ENCODE peak calls at places on chromosomes 7 and 10, in seven cellular contexts. One of them, this sample, is unnamed.

GRCh38 chr7:4820405-4820967 is 41.3 kb downstream of the PAPOLB start:
- DNase-seq in OCI-LY7: no peak
- DNase-seq in HepG2: no peak
- DNase-seq in hepatocyte: no peak
- DNase-seq in PC-3: no peak
- DNase-seq in SK-N-SH: peak; percentile 47
- DNase-seq in GM23338: no peak
- DNase-seq in this sample: no peak

GRCh38 chr10:113557389-113558321 is 4.8 kb downstream of the HABP2 start:
- DNase-seq in hepatocyte: no peak
- DNase-seq in OCI-LY7: no peak
- DNase-seq in HepG2: no peak
- DNase-seq in SK-N-SH: peak; percentile 60
- DNase-seq in GM23338: peak; percentile 61
- DNase-seq in PC-3: no peak
- DNase-seq in this sample: no peak

GRCh38 chr10:14036233-14036632 is 294.5 kb downstream of the FRMD4A start:
- DNase-seq in PC-3: no peak
- DNase-seq in hepatocyte: no peak
- DNase-seq in SK-N-SH: no peak
- DNase-seq in GM23338: no peak
- DNase-seq in HepG2: no peak
- DNase-seq in OCI-LY7: no peak
- DNase-seq in this sample: no peak

GRCh38 chr7:104548861-104549260 is 220.5 kb downstream of the LHFPL3 start:
- DNase-seq in HepG2: no peak
- DNase-seq in GM23338: peak; percentile 50
- DNase-seq in PC-3: peak; percentile 12
- DNase-seq in SK-N-SH: no peak
- DNase-seq in OCI-LY7: peak; percentile 11
- DNase-seq in hepatocyte: peak; percentile 8
- DNase-seq in this sample: no peak

GRCh38 chr10:6722616-6723004 is 142.5 kb upstream of the PRKCQ start:
- DNase-seq in hepatocyte: no peak
- DNase-seq in SK-N-SH: no peak
- DNase-seq in HepG2: no peak
- DNase-seq in PC-3: no peak
- DNase-seq in OCI-LY7: no peak
- DNase-seq in GM23338: no peak
- DNase-seq in this sample: peak; percentile 68

GRCh38 chr7:44305564-44306507 is 19.6 kb downstream of the CAMK2B start:
- DNase-seq in OCI-LY7: no peak
- DNase-seq in SK-N-SH: no peak
- DNase-seq in PC-3: no peak
- DNase-seq in HepG2: no peak
- DNase-seq in GM23338: no peak
- DNase-seq in hepatocyte: peak; percentile 1
- DNase-seq in this sample: no peak

GRCh38 chr7:1388936-1389335 is 70.3 kb downstream of the MICALL2 start:
- DNase-seq in GM23338: no peak
- DNase-seq in PC-3: no peak
- DNase-seq in hepatocyte: no peak
- DNase-seq in OCI-LY7: no peak
- DNase-seq in HepG2: no peak
- DNase-seq in SK-N-SH: peak; percentile 53
- DNase-seq in this sample: no peak

GRCh38 chr7:67593807-67594206 is 597.2 kb downstream of the TYW1 start:
- DNase-seq in OCI-LY7: no peak
- DNase-seq in PC-3: no peak
- DNase-seq in SK-N-SH: no peak
- DNase-seq in HepG2: no peak
- DNase-seq in hepatocyte: no peak
- DNase-seq in GM23338: no peak
- DNase-seq in this sample: no peak

GRCh38 chr10:13758302-13758701 is 171.5 kb downstream of the PRPF18 start:
- DNase-seq in HepG2: no peak
- DNase-seq in OCI-LY7: no peak
- DNase-seq in SK-N-SH: peak; percentile 33
- DNase-seq in PC-3: no peak
- DNase-seq in hepatocyte: peak; percentile 34
- DNase-seq in GM23338: peak; percentile 44
- DNase-seq in this sample: peak; percentile 32

GRCh38 chr10:74991435-74991834 is 120.0 kb upstream of the SAMD8 start:
- DNase-seq in GM23338: peak; percentile 74
- DNase-seq in HepG2: peak; percentile 60
- DNase-seq in PC-3: peak; percentile 97
- DNase-seq in OCI-LY7: peak; percentile 52
- DNase-seq in hepatocyte: peak; percentile 30
- DNase-seq in SK-N-SH: peak; percentile 17
- DNase-seq in this sample: peak; percentile 45

GRCh38 chr10:79069325-79070090 is 742 bp downstream of the ZMIZ1 start:
- DNase-seq in HepG2: no peak
- DNase-seq in hepatocyte: peak; percentile 72
- DNase-seq in OCI-LY7: peak; percentile 44
- DNase-seq in SK-N-SH: peak; percentile 73
- DNase-seq in GM23338: peak; percentile 44
- DNase-seq in PC-3: peak; percentile 83
- DNase-seq in this sample: peak; percentile 75

GRCh38 chr7:148773344-148773743 is 74.6 kb downstream of the CUL1 start:
- DNase-seq in HepG2: no peak
- DNase-seq in hepatocyte: no peak
- DNase-seq in SK-N-SH: no peak
- DNase-seq in PC-3: no peak
- DNase-seq in GM23338: no peak
- DNase-seq in OCI-LY7: no peak
- DNase-seq in this sample: no peak

GRCh38 chr10:78515037-78515872 is 481.6 kb downstream of the RPS24 start:
- DNase-seq in PC-3: peak; percentile 59
- DNase-seq in HepG2: no peak
- DNase-seq in GM23338: no peak
- DNase-seq in SK-N-SH: peak; percentile 51
- DNase-seq in hepatocyte: no peak
- DNase-seq in OCI-LY7: no peak
- DNase-seq in this sample: peak; percentile 52

GRCh38 chr10:20100157-20100556 is 283.9 kb downstream of the PLXDC2 start:
- DNase-seq in OCI-LY7: no peak
- DNase-seq in HepG2: no peak
- DNase-seq in hepatocyte: peak; percentile 29
- DNase-seq in GM23338: no peak
- DNase-seq in PC-3: no peak
- DNase-seq in SK-N-SH: peak; percentile 4
- DNase-seq in this sample: peak; percentile 12

GRCh38 chr10:47287365-47287802 is 12.6 kb upstream of the GDF10 start:
- DNase-seq in PC-3: peak; percentile 3
- DNase-seq in HepG2: no peak
- DNase-seq in SK-N-SH: peak; percentile 50
- DNase-seq in OCI-LY7: no peak
- DNase-seq in GM23338: no peak
- DNase-seq in hepatocyte: peak; percentile 25
- DNase-seq in this sample: no peak

GRCh38 chr7:19677201-19677600 is 31.6 kb downstream of the POLR1F start:
- DNase-seq in hepatocyte: no peak
- DNase-seq in OCI-LY7: no peak
- DNase-seq in HepG2: no peak
- DNase-seq in GM23338: no peak
- DNase-seq in PC-3: no peak
- DNase-seq in SK-N-SH: no peak
- DNase-seq in this sample: no peak

GRCh38 chr10:104299031-104299904 is 30.3 kb downstream of the GSTO2 start:
- DNase-seq in GM23338: no peak
- DNase-seq in hepatocyte: no peak
- DNase-seq in HepG2: no peak
- DNase-seq in SK-N-SH: peak; percentile 46
- DNase-seq in OCI-LY7: no peak
- DNase-seq in PC-3: no peak
- DNase-seq in this sample: peak; percentile 63

GRCh38 chr7:48101880-48102448 is 12.9 kb downstream of the UPP1 start:
- DNase-seq in SK-N-SH: no peak
- DNase-seq in OCI-LY7: no peak
- DNase-seq in GM23338: peak; percentile 63
- DNase-seq in HepG2: peak; percentile 29
- DNase-seq in PC-3: no peak
- DNase-seq in hepatocyte: no peak
- DNase-seq in this sample: no peak

GRCh38 chr7:107089627-107090026 is 45.1 kb downstream of the PRKAR2B start:
- DNase-seq in hepatocyte: no peak
- DNase-seq in HepG2: no peak
- DNase-seq in PC-3: no peak
- DNase-seq in OCI-LY7: no peak
- DNase-seq in SK-N-SH: no peak
- DNase-seq in GM23338: no peak
- DNase-seq in this sample: no peak

GRCh38 chr7:3722396-3722846 is 421.4 kb downstream of the SDK1 start:
- DNase-seq in SK-N-SH: peak; percentile 50
- DNase-seq in hepatocyte: peak; percentile 36
- DNase-seq in HepG2: peak; percentile 17
- DNase-seq in GM23338: peak; percentile 91
- DNase-seq in OCI-LY7: peak; percentile 35
- DNase-seq in PC-3: no peak
- DNase-seq in this sample: no peak

DNA sequence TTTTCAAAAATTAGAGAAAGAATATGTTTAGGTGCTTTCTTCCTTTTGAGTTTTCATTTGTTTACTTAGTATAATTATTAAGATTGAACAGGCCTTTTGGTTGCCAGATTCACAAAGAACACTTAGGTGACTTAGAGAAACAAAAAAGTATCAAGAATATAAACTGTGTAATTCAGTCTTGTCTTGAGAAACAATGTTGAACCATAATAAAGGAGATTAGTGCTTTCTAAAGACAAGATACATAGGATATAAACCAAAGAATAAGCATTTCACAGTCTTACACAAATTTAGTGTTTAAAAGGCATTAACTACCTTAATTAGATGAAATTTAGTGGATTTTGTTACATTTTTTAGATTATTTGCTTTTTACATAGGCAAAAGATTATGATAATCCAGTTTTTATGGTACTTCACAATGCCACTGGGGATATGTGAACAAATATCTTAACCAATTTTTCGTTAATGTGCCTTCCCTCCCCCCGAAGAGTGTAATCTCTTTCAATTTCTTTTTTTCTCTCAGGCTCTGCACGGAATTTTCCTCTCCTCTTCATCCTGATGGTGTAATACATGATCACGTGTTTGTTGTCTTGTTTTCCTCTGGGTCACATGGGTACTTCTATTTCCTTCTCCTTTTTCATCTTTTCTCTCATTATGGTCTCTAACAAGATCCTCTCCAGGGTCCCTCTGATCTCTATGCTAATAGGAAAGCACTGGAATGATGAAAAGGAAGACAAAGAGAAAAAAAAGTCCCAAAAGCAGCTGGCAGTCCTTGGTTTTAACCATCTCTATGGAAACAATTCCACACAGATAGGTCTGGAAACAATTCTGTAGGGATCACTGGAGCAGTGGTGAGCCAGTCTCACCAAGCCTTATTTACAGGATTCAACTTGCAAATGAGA is 3.7 kb upstream of the HNRNPH3 start:
- DNase-seq in HepG2: peak; percentile 57
- DNase-seq in SK-N-SH: peak; percentile 68
- DNase-seq in OCI-LY7: peak; percentile 64
- DNase-seq in hepatocyte: peak; percentile 63
- DNase-seq in PC-3: no peak
- DNase-seq in GM23338: peak; percentile 67
- DNase-seq in this sample: peak; percentile 90
- H2AFZ ChIP-seq in HepG2: peak overlapping the region; percentile 79
- H2AFZ ChIP-seq in SK-N-SH: peak overlapping the region; percentile 87
- H2AFZ ChIP-seq in OCI-LY7: peak overlapping the region; percentile 96
- H2AFZ ChIP-seq in hepatocyte: peak overlapping the region; percentile 57
- H2AFZ ChIP-seq in PC-3: peak overlapping the region; percentile 57
- H2AFZ ChIP-seq in GM23338: no peak overlapping the region
- H2AFZ ChIP-seq in this sample: peak overlapping the region; percentile 74

DNA sequence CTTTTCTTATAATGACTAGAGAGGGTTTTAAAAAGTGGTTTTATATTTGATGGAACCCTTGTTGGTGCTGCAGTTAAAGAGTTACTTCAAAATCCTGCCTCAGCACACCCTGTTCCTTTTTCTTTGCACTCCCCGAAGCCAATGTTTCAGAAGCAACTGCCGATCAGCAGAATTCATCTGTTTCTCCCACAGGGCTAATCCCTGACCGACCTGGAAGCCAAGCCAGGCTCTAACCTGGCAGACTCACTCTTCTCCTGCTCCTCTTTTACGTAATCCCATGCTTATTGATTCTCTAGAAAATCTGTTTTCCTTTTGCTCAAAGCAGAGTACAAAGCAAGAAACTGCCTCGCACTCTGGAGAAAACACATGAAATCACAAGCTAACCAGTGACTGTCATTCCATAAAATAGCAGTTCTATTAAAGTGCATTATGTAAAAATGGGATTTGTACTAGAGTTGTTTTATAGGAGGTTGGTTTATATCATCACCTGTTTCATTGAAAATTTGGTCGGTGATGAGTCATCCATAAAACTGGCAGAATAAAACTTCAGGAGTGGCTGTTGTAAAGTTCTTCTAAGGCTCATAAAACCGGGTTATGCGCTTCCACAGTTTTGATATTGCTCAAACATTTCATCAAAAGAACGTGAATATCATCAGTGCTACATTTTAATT is 99.9 kb downstream of the CNTNAP2 start:
- DNase-seq in hepatocyte: no peak
- DNase-seq in GM23338: no peak
- DNase-seq in PC-3: peak; percentile 53
- DNase-seq in HepG2: no peak
- DNase-seq in OCI-LY7: no peak
- DNase-seq in SK-N-SH: no peak
- DNase-seq in this sample: no peak
- H3K4me2 ChIP-seq in hepatocyte: no peak overlapping the region
- H3K4me2 ChIP-seq in GM23338: no peak overlapping the region
- H3K4me2 ChIP-seq in PC-3: peak overlapping the region; percentile 70
- H3K4me2 ChIP-seq in HepG2: no peak overlapping the region
- H3K4me2 ChIP-seq in OCI-LY7: no peak overlapping the region
- H3K4me2 ChIP-seq in SK-N-SH: no peak overlapping the region
- H3K4me2 ChIP-seq in this sample: no peak overlapping the region

GRCh38 chr7:27871086-27871485 is 131.1 kb downstream of the TAX1BP1 start:
- DNase-seq in HepG2: no peak
- DNase-seq in OCI-LY7: no peak
- DNase-seq in GM23338: no peak
- DNase-seq in SK-N-SH: no peak
- DNase-seq in PC-3: no peak
- DNase-seq in hepatocyte: no peak
- DNase-seq in this sample: no peak
- H2AFZ ChIP-seq in HepG2: no peak overlapping the region
- H2AFZ ChIP-seq in OCI-LY7: no peak overlapping the region
- H2AFZ ChIP-seq in GM23338: no peak overlapping the region
- H2AFZ ChIP-seq in SK-N-SH: no peak overlapping the region
- H2AFZ ChIP-seq in PC-3: no peak overlapping the region
- H2AFZ ChIP-seq in hepatocyte: no peak overlapping the region
- H2AFZ ChIP-seq in this sample: no peak overlapping the region

DNA sequence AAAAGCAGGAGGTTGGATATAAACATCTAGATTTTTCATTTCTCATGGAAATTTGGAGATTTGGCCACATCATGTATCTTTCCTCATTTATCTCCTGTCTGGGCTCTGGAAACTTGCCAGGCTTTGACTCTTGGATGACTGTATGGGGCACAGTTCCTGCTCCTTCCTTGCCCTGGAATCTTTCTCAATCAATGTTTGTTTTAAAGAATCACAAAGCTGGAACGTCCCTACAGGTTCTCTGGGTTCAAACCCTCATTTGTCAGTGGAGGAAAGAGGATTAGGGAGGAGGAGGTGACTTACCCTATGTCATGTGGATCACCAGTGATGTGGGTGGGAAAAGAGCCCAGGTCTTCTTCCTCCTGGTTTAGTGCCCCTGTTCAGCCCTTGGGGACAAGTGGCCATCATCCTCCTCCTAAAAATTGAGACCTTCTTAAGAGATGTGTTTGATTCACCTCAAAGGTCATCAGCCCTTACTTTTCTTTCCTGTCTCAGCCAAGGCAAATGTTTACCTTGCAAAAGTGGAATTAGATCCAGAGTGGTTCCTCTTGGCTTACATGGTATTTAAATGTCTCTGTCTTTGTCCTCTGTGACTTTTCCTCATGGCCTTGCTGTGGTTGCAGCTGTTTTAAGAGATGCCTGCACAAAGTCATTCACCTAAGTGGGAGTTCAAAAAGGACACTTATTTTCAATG is 38.8 kb upstream of the PDZD8 start:
- DNase-seq in SK-N-SH: no peak
- DNase-seq in OCI-LY7: no peak
- DNase-seq in PC-3: peak; percentile 91
- DNase-seq in hepatocyte: no peak
- DNase-seq in GM23338: no peak
- DNase-seq in HepG2: peak; percentile 16
- DNase-seq in this sample: peak; percentile 77
- H3K4me2 ChIP-seq in SK-N-SH: no peak overlapping the region
- H3K4me2 ChIP-seq in OCI-LY7: no peak overlapping the region
- H3K4me2 ChIP-seq in PC-3: peak overlapping the region; percentile 60
- H3K4me2 ChIP-seq in hepatocyte: no peak overlapping the region
- H3K4me2 ChIP-seq in GM23338: no peak overlapping the region
- H3K4me2 ChIP-seq in HepG2: no peak overlapping the region
- H3K4me2 ChIP-seq in this sample: peak overlapping the region; percentile 14

This sample was measured in GM23248.